ENCODE peak calls at places on chromosomes 3 and 15, in eight cellular contexts. O is kidney tubule cell, E is germinal center, N is neural crest cell, P is SK-N-MC, K is GDM1, M is NCI-H1092 treated with DMSO at 0.1 percent for 48 hours, D is epithelial cell of esophagus. R is an unnamed sample.

GRCh38 chr3:186520436-186520835 is 23.7 kb downstream of the CRYGS start:
- DNase-seq in O (no peak), E (no peak), N (no peak), P (no peak), K (no peak), M (no peak), D (no peak), R (no peak)

GRCh38 chr3:44734646-44735168 is 5.3 kb downstream of the ZNF501 start:
- DNase-seq in O (no peak), E (no peak), N (no peak), P (no peak), K (no peak), M (no peak), D (no peak), R (no peak)

GRCh38 chr3:113179235-113179829 is 32.0 kb upstream of the BOC start:
- DNase-seq in O (no peak), E (no peak), N (no peak), P (no peak), K (no peak), M (no peak), D (no peak), R (no peak)

GRCh38 chr3:45611619-45612018 is 17.1 kb downstream of the LIMD1 start:
- DNase-seq in O (no peak), E (no peak), N (peak), P (no peak), K (no peak), M (no peak), D (no peak), R (peak)

GRCh38 chr3:99777210-99777549 is 40.5 kb upstream of the CMSS1 start:
- DNase-seq in O (no peak), E (no peak), N (no peak), P (no peak), K (no peak), M (no peak), D (no peak), R (no peak)

GRCh38 chr3:60094392-60094947 is 1044.6 kb upstream of the CFAP20DC start:
- DNase-seq in O (no peak), E (no peak), N (no peak), P (no peak), K (no peak), M (no peak), D (no peak), R (no peak)

GRCh38 chr15:69105451-69105985 is 54.9 kb upstream of the GLCE start:
- DNase-seq in O (no peak), E (no peak), N (no peak), P (no peak), K (no peak), M (no peak), D (no peak), R (no peak)

GRCh38 chr3:20039765-20040475 is at the start of gene KAT2B:
- DNase-seq in O (peak), E (peak), N (peak), P (no peak), K (peak), M (peak), D (peak), R (peak)

GRCh38 chr15:40812721-40813425 is 5.6 kb upstream of the DNAJC17 start:
- DNase-seq in O (no peak), E (no peak), N (no peak), P (no peak), K (no peak), M (no peak), D (no peak), R (no peak)

GRCh38 chr3:105906834-105907233 is 38.0 kb upstream of the CBLB start:
- DNase-seq in O (peak), E (no peak), N (no peak), P (no peak), K (no peak), M (no peak), D (peak), R (no peak)

GRCh38 chr3:9820944-9821343 is 10.9 kb downstream of the TTLL3 start:
- DNase-seq in O (no peak), E (no peak), N (no peak), P (no peak), K (no peak), M (no peak), D (peak), R (no peak)

GRCh38 chr3:111859974-111860859 is 1.2 kb downstream of the PHLDB2 start:
- DNase-seq in O (peak), E (peak), N (peak), P (peak), K (no peak), M (peak), D (peak), R (peak)

GRCh38 chr3:128343287-128344045 is 123.2 kb downstream of the DNAJB8 start:
- DNase-seq in O (peak), E (no peak), N (no peak), P (no peak), K (peak), M (no peak), D (peak), R (no peak)

GRCh38 chr3:162487138-162487537 is 990.5 kb downstream of the OTOL1 start:
- DNase-seq in O (no peak), E (no peak), N (no peak), P (no peak), K (no peak), M (no peak), D (peak), R (no peak)

GRCh38 chr15:100170280-100170654 is 171.5 kb downstream of the ADAMTS17 start:
- DNase-seq in O (no peak), E (no peak), N (no peak), P (no peak), K (no peak), M (no peak), D (no peak), R (no peak)

GRCh38 chr3:149554826-149555225 is 80.3 kb downstream of the TM4SF4 start:
- DNase-seq in O (peak), E (no peak), N (no peak), P (no peak), K (no peak), M (no peak), D (peak), R (no peak)

GRCh38 chr15:63085289-63085688 is 36.4 kb upstream of the LACTB start:
- DNase-seq in O (no peak), E (no peak), N (no peak), P (no peak), K (no peak), M (no peak), D (no peak), R (no peak)

GRCh38 chr3:169508426-169508825 is 155.1 kb downstream of the MECOM start:
- DNase-seq in O (no peak), E (no peak), N (no peak), P (no peak), K (no peak), M (no peak), D (no peak), R (no peak)

GRCh38 chr3:46091971-46092703 is 64.9 kb upstream of the XCR1 start:
- DNase-seq in O (peak), E (peak), N (no peak), P (no peak), K (no peak), M (no peak), D (no peak), R (no peak)

GRCh38 chr3:57288403-57288802 is 4.1 kb downstream of the ASB14 start:
- DNase-seq in O (no peak), E (no peak), N (no peak), P (no peak), K (no peak), M (no peak), D (no peak), R (no peak)

GRCh38 chr3:67946446-67946845 is 292.0 kb upstream of the SUCLG2 start:
- DNase-seq in O (no peak), E (no peak), N (no peak), P (no peak), K (no peak), M (no peak), D (no peak), R (no peak)

GRCh38 chr3:123449092-123449985 is 449 bp upstream of the ADCY5 start:
- DNase-seq in O (peak), E (peak), N (peak), P (no peak), K (no peak), M (no peak), D (peak), R (peak)

GRCh38 chr3:116453676-116454346 is 8.5 kb upstream of the LSAMP start:
- DNase-seq in O (no peak), E (no peak), N (no peak), P (peak), K (no peak), M (peak), D (no peak), R (no peak)

GRCh38 chr3:30314757-30315156 is 291.6 kb upstream of the TGFBR2 start:
- DNase-seq in O (no peak), E (no peak), N (no peak), P (no peak), K (no peak), M (no peak), D (no peak), R (no peak)

GRCh38 chr15:32692286-32692685 is 25.5 kb upstream of the GREM1 start:
- DNase-seq in O (no peak), E (no peak), N (no peak), P (no peak), K (no peak), M (no peak), D (no peak), R (no peak)

GRCh38 chr15:64596701-64597468 is 136.5 kb downstream of the ZNF609 start:
- DNase-seq in O (peak), E (no peak), N (peak), P (no peak), K (no peak), M (peak), D (no peak), R (peak)

GRCh38 chr15:26866298-26867198 is at the start of gene GABRA5:
- DNase-seq in O (peak), E (no peak), N (peak), P (no peak), K (no peak), M (peak), D (peak), R (peak)

GRCh38 chr3:18739098-18739431 is 313.9 kb upstream of the SATB1 start:
- DNase-seq in O (no peak), E (no peak), N (no peak), P (no peak), K (no peak), M (no peak), D (no peak), R (no peak)

GRCh38 chr3:80350771-80351170 is 583.0 kb upstream of the ROBO1 start:
- DNase-seq in O (no peak), E (no peak), N (no peak), P (no peak), K (no peak), M (no peak), D (no peak), R (no peak)